ENCODE peak calls at places on chromosomes 3 and 15, in nine cellular contexts. I is glutamatergic neuron, O is OCI-LY7, W is endothelial cell, X is occipital lobe, N is Caco-2, J is NCI-H2171 treated with DMSO at 0.1 percent for 48 hours, V is tibial nerve, Q is HFFc6. S is an unnamed sample.

GRCh38 chr3:47512416-47513124 is 942 bp downstream of the ELP6 start:
- DNase-seq in O (peak; percentile 57), I (peak; percentile 24), W (peak; percentile 7), V (peak; percentile 22), N (no peak), X (no peak), Q (no peak), J (peak; percentile 34), S (no peak)

GRCh38 chr3:46405301-46406079 is 1.4 kb downstream of the CCR5AS start:
- DNase-seq in Q (no peak), V (peak; percentile 50), N (no peak), X (no peak), O (no peak), I (no peak), J (no peak), W (no peak), S (no peak)

GRCh38 chr3:15064299-15064834 is 748 bp downstream of the MRPS25 start:
- DNase-seq in O (peak; percentile 54), J (no peak), V (peak; percentile 17), N (no peak), Q (peak; percentile 23), X (no peak), I (peak; percentile 40), W (no peak), S (no peak)

GRCh38 chr3:128486157-128486691 is 6.8 kb downstream of the GATA2 start:
- DNase-seq in W (no peak), Q (no peak), X (no peak), J (no peak), V (no peak), O (no peak), N (no peak), I (no peak), S (no peak)

GRCh38 chr3:160372780-160373179 is 26.2 kb downstream of the IFT80 start:
- DNase-seq in O (no peak), Q (peak; percentile 68), V (no peak), X (no peak), W (no peak), J (no peak), I (no peak), N (no peak), S (peak; percentile 7)

GRCh38 chr3:49674491-49674983 is 386 bp downstream of the APEH start:
- DNase-seq in N (peak; percentile 57), O (no peak), W (no peak), J (no peak), Q (no peak), X (no peak), V (no peak), I (no peak), S (no peak)

GRCh38 chr3:45366305-45366704 is 22.1 kb upstream of the LARS2 start:
- DNase-seq in V (no peak), N (no peak), Q (no peak), I (no peak), W (no peak), O (no peak), X (no peak), J (no peak), S (no peak)

GRCh38 chr15:62059818-62060115 is 480 bp downstream of the VPS13C start:
- DNase-seq in V (peak; percentile 29), W (no peak), N (peak; percentile 60), O (peak; percentile 80), I (peak; percentile 58), Q (peak; percentile 43), X (no peak), J (peak; percentile 40), S (no peak)

GRCh38 chr3:47867451-47868017 is 64.6 kb downstream of the DHX30 start:
- DNase-seq in I (no peak), O (no peak), N (no peak), Q (no peak), W (no peak), X (no peak), V (no peak), J (no peak), S (no peak)

GRCh38 chr15:70892912-70893560 is 410 bp downstream of the LRRC49 start:
- DNase-seq in V (no peak), Q (peak; percentile 67), W (peak; percentile 10), I (no peak), N (peak; percentile 40), J (peak; percentile 60), O (no peak), X (no peak), S (no peak)

GRCh38 chr3:55065331-55065730 is 137.5 kb upstream of the LRTM1 start:
- DNase-seq in V (no peak), W (no peak), O (no peak), Q (no peak), J (no peak), N (no peak), I (no peak), X (no peak), S (no peak)

S was measured in Panc1.